ENCODE peak calls at places on chromosomes 5 and 9, in seven cellular contexts. One of them, this sample, is unnamed.

GRCh38 chr9:34375901-34376595 is 650 bp downstream of the MYORG start:
- DNase-seq in breast epithelium: no peak
- DNase-seq in stomach: peak
- DNase-seq in K562: peak
- DNase-seq in transverse colon: peak
- DNase-seq in SK-N-SH: peak
- DNase-seq in Panc1: no peak
- DNase-seq in this sample: peak

GRCh38 chr5:138975098-138975847 is 100.1 kb upstream of the LRRTM2 start:
- DNase-seq in Panc1: no peak
- DNase-seq in stomach: no peak
- DNase-seq in K562: no peak
- DNase-seq in breast epithelium: no peak
- DNase-seq in SK-N-SH: no peak
- DNase-seq in transverse colon: peak
- DNase-seq in this sample: no peak

GRCh38 chr5:17670353-17670752 is 36.1 kb downstream of the TAF11L14 start:
- DNase-seq in breast epithelium: no peak
- DNase-seq in Panc1: no peak
- DNase-seq in SK-N-SH: no peak
- DNase-seq in K562: no peak
- DNase-seq in transverse colon: no peak
- DNase-seq in stomach: no peak
- DNase-seq in this sample: peak

GRCh38 chr9:126114409-126114760 is 212.2 kb upstream of the MVB12B start:
- DNase-seq in SK-N-SH: no peak
- DNase-seq in K562: no peak
- DNase-seq in transverse colon: no peak
- DNase-seq in Panc1: no peak
- DNase-seq in breast epithelium: no peak
- DNase-seq in stomach: peak
- DNase-seq in this sample: peak

GRCh38 chr5:120372899-120373298 is 91.2 kb upstream of the PRR16 start:
- DNase-seq in SK-N-SH: no peak
- DNase-seq in K562: no peak
- DNase-seq in stomach: no peak
- DNase-seq in breast epithelium: no peak
- DNase-seq in Panc1: no peak
- DNase-seq in transverse colon: no peak
- DNase-seq in this sample: no peak

GRCh38 chr9:130189840-130190239 is 17.6 kb downstream of the NCS1 start:
- DNase-seq in Panc1: no peak
- DNase-seq in SK-N-SH: no peak
- DNase-seq in stomach: no peak
- DNase-seq in K562: no peak
- DNase-seq in breast epithelium: no peak
- DNase-seq in transverse colon: no peak
- DNase-seq in this sample: no peak

GRCh38 chr5:137201876-137202275 is 297.2 kb downstream of the SPOCK1 start:
- DNase-seq in Panc1: no peak
- DNase-seq in breast epithelium: no peak
- DNase-seq in K562: no peak
- DNase-seq in transverse colon: no peak
- DNase-seq in SK-N-SH: no peak
- DNase-seq in stomach: no peak
- DNase-seq in this sample: no peak

GRCh38 chr5:126014691-126015090 is 408.5 kb upstream of the GRAMD2B start:
- DNase-seq in K562: no peak
- DNase-seq in stomach: no peak
- DNase-seq in Panc1: no peak
- DNase-seq in breast epithelium: no peak
- DNase-seq in transverse colon: no peak
- DNase-seq in SK-N-SH: no peak
- DNase-seq in this sample: no peak

GRCh38 chr5:77272206-77272605 is 61.7 kb downstream of the PDE8B start:
- DNase-seq in transverse colon: no peak
- DNase-seq in K562: no peak
- DNase-seq in breast epithelium: no peak
- DNase-seq in SK-N-SH: no peak
- DNase-seq in Panc1: no peak
- DNase-seq in stomach: no peak
- DNase-seq in this sample: no peak

GRCh38 chr9:114691046-114691955 is 9.3 kb upstream of the TEX48 start:
- DNase-seq in SK-N-SH: no peak
- DNase-seq in stomach: no peak
- DNase-seq in Panc1: peak
- DNase-seq in K562: no peak
- DNase-seq in transverse colon: no peak
- DNase-seq in breast epithelium: no peak
- DNase-seq in this sample: no peak

GRCh38 chr5:1005362-1005851 is 3.2 kb upstream of the NKD2 start:
- DNase-seq in SK-N-SH: no peak
- DNase-seq in breast epithelium: peak
- DNase-seq in K562: no peak
- DNase-seq in transverse colon: no peak
- DNase-seq in stomach: peak
- DNase-seq in Panc1: no peak
- DNase-seq in this sample: peak

GRCh38 chr9:86706391-86706790 is 240.9 kb downstream of the GAS1 start:
- DNase-seq in K562: no peak
- DNase-seq in breast epithelium: no peak
- DNase-seq in transverse colon: no peak
- DNase-seq in Panc1: no peak
- DNase-seq in stomach: no peak
- DNase-seq in SK-N-SH: no peak
- DNase-seq in this sample: no peak

GRCh38 chr9:129081388-129081889 is 528 bp downstream of the DOLPP1 start:
- DNase-seq in SK-N-SH: peak
- DNase-seq in K562: peak
- DNase-seq in transverse colon: no peak
- DNase-seq in Panc1: no peak
- DNase-seq in breast epithelium: no peak
- DNase-seq in stomach: no peak
- DNase-seq in this sample: peak

GRCh38 chr9:71822455-71822854 is 54.1 kb upstream of the CEMIP2 start:
- DNase-seq in SK-N-SH: no peak
- DNase-seq in K562: no peak
- DNase-seq in transverse colon: no peak
- DNase-seq in stomach: no peak
- DNase-seq in breast epithelium: no peak
- DNase-seq in Panc1: no peak
- DNase-seq in this sample: no peak

GRCh38 chr5:19547640-19548039 is 440.4 kb downstream of the CDH18 start:
- DNase-seq in K562: no peak
- DNase-seq in SK-N-SH: no peak
- DNase-seq in stomach: no peak
- DNase-seq in Panc1: no peak
- DNase-seq in transverse colon: no peak
- DNase-seq in breast epithelium: no peak
- DNase-seq in this sample: no peak

DNA sequence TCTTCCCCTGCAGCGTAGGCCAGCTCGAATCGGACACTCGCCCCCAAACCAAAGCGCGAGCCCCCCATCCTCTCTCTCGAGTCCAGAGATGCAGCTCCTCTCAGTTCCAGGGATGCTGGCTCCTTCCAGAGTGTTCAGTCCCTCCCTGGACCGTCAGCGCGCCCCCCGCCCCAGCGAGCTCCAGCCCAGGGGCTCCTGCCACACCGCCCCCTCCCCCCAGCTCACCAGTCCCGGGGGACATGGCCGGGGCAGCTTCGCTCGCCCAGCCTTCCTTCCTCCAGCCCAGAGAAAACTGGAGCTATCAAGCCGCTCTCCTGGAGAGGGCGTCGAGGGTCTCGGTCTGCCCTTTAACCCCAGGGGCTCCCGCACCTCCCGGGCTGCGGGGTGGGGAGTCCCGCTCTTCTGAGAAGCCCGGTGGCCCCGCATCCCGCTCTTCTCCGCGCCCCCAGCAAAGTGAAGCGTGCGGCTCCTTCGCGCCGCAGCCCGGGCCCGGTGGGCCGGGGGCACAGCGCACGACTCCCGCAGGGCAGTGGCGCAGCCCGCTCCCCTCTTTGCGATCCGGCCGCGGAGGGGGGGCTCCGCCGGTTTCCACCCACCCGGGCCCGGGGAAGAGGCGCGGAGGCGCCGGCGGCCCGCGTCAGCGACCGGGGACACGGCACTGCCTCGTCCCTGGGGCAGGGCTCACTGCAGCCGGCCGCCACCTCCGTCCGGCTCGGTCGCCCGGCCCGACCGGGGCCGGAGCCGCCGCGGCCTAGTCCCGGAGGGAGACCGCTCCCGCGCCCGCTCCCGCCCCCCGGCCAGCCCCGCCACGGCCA is 585 bp downstream of the MIER3 start:
- DNase-seq in Panc1: no peak
- DNase-seq in stomach: no peak
- DNase-seq in K562: no peak
- DNase-seq in transverse colon: peak
- DNase-seq in breast epithelium: peak
- DNase-seq in SK-N-SH: peak
- DNase-seq in this sample: peak
- TF ChIP-seq CTCF in Panc1: no peak
- TF ChIP-seq CTCF in stomach: no peak
- TF ChIP-seq CTCF in K562: no peak
- TF ChIP-seq CTCF in transverse colon: no peak
- TF ChIP-seq CTCF in breast epithelium: no peak
- TF ChIP-seq CTCF in SK-N-SH: no peak
- TF ChIP-seq CTCF in this sample: no peak

DNA sequence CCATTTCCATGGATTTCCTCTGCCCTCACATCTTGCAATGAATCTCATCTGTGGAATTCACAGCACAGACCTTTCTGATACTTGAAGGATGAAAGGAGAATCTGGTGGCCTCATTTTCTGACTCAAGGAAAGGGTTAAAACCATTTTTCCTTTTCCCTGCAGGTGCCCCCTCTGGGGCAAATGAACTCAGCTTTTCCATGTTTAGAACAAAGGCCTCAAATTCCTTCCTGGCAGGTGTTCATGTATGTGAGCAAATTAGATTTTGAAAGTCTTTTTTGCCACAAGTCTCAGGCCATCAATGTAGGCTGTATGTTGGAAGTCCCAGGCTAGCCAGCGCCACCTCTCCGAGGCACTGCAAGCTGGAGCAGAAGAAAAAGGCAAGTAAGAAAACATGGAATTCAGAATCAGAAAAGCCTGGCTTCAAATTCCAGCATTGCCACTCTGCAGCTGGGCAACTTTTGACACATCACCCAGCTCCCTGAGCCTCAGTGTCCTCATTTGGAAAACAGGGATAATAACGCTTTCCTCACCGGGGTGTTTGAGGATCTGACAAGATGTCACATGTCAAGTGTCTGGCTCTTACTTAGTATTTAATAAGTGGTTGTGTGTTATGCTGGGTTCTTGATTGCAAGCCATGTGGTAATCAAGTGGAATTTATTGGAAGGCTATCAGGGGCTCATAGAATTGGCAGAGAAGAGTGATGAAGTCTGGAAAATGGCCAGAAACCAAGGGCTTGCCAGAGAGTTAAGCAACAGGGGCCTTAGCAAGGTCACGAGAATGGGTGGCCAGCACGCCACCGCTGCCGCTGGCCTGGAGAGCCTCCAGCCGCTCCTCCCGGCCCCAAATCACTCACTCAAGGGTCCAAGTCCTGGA is 48.4 kb upstream of the SMIM23 start:
- DNase-seq in stomach: no peak
- DNase-seq in Panc1: no peak
- DNase-seq in transverse colon: no peak
- DNase-seq in breast epithelium: no peak
- DNase-seq in SK-N-SH: no peak
- DNase-seq in K562: no peak
- DNase-seq in this sample: no peak
- TF ChIP-seq POLR2AphosphoS5 in stomach: no peak
- TF ChIP-seq POLR2AphosphoS5 in Panc1: no peak
- TF ChIP-seq POLR2AphosphoS5 in transverse colon: no peak
- TF ChIP-seq POLR2AphosphoS5 in breast epithelium: peak
- TF ChIP-seq POLR2AphosphoS5 in SK-N-SH: no peak
- TF ChIP-seq POLR2AphosphoS5 in K562: no peak
- TF ChIP-seq POLR2AphosphoS5 in this sample: no peak

GRCh38 chr5:141529873-141530272 is 41.0 kb downstream of the PCDHGC5 start:
- DNase-seq in K562: no peak
- DNase-seq in SK-N-SH: no peak
- DNase-seq in transverse colon: no peak
- DNase-seq in Panc1: no peak
- DNase-seq in breast epithelium: no peak
- DNase-seq in stomach: no peak
- DNase-seq in this sample: no peak

GRCh38 chr5:141533897-141534296 is 45.0 kb downstream of the PCDHGC5 start:
- DNase-seq in breast epithelium: no peak
- DNase-seq in Panc1: no peak
- DNase-seq in transverse colon: no peak
- DNase-seq in stomach: no peak
- DNase-seq in K562: no peak
- DNase-seq in SK-N-SH: no peak
- DNase-seq in this sample: no peak

GRCh38 chr5:141532726-141533125 is 43.8 kb downstream of the PCDHGC5 start:
- DNase-seq in SK-N-SH: no peak
- DNase-seq in stomach: no peak
- DNase-seq in Panc1: no peak
- DNase-seq in K562: no peak
- DNase-seq in breast epithelium: no peak
- DNase-seq in transverse colon: no peak
- DNase-seq in this sample: no peak

GRCh38 chr5:141529002-141529401 is 40.1 kb downstream of the PCDHGC5 start:
- DNase-seq in SK-N-SH: no peak
- DNase-seq in breast epithelium: no peak
- DNase-seq in K562: no peak
- DNase-seq in stomach: no peak
- DNase-seq in Panc1: no peak
- DNase-seq in transverse colon: no peak
- DNase-seq in this sample: no peak

DNA sequence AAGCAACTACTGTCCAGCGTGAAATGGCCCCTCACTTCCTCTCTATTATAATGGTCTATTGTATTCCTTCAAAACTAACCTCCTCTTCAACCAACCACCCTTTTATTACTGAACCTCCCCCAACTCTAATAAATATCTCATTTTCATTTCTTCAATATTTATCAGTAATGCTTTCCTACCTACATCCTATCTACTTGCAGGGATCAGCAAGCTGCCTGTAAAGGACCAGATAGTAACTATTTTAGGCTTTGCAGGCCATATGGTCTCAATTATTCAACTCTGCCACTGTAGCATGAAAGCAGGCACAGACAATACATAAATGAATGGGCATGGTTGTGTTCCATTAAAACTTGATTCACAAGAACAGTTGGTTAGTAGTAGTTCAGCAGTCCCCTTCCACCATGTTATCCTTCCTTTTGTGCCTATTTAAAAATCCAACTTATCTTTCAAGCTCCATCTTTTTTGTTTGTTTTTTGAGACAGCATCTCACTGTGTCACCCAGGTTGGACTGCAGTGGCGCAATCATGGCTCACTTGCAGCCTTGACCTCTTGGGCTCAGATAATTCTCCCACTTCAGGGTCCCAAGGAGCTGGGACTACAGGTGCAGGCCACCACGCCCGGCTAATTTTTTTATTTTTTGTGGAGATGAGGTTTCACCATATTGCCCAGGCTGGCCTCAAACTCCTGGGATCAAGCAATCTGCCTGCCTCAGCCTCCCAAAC is 45.8 kb downstream of the PCDHGC5 start:
- DNase-seq in K562: no peak
- DNase-seq in stomach: no peak
- DNase-seq in SK-N-SH: peak
- DNase-seq in breast epithelium: no peak
- DNase-seq in Panc1: no peak
- DNase-seq in transverse colon: no peak
- DNase-seq in this sample: no peak
- TF ChIP-seq CTCF in K562: no peak
- TF ChIP-seq CTCF in stomach: no peak
- TF ChIP-seq CTCF in SK-N-SH: no peak
- TF ChIP-seq CTCF in breast epithelium: no peak
- TF ChIP-seq CTCF in Panc1: no peak
- TF ChIP-seq CTCF in transverse colon: no peak
- TF ChIP-seq CTCF in this sample: no peak

GRCh38 chr9:134434896-134435506 is 108.7 kb downstream of the RXRA start:
- DNase-seq in stomach: peak
- DNase-seq in K562: no peak
- DNase-seq in Panc1: no peak
- DNase-seq in breast epithelium: peak
- DNase-seq in transverse colon: peak
- DNase-seq in SK-N-SH: peak
- DNase-seq in this sample: peak
- TF ChIP-seq POLR2AphosphoS5 in stomach: peak
- TF ChIP-seq POLR2AphosphoS5 in K562: no peak
- TF ChIP-seq POLR2AphosphoS5 in Panc1: no peak
- TF ChIP-seq POLR2AphosphoS5 in breast epithelium: peak
- TF ChIP-seq POLR2AphosphoS5 in transverse colon: peak
- TF ChIP-seq POLR2AphosphoS5 in SK-N-SH: no peak
- TF ChIP-seq POLR2AphosphoS5 in this sample: peak